ENCODE peak calls at places on chromosomes 16 and 17, in five cellular contexts. P is SW 1271, S is NCI-H345, V is globus pallidus, Z is iris pigment epithelial cell. Q is an unnamed sample.

GRCh38 chr17:81398170-81398854 is 3.1 kb downstream of the BAHCC1 start:
- DNase-seq in V (no peak), Z (peak), S (no peak), P (no peak), Q (no peak)

GRCh38 chr17:65374966-65375365 is 186.5 kb downstream of the AXIN2 start:
- DNase-seq in V (no peak), Z (no peak), S (no peak), P (no peak), Q (no peak)

GRCh38 chr16:12255473-12255872 is 278.9 kb downstream of the SNX29 start:
- DNase-seq in P (no peak), S (no peak), V (no peak), Z (peak), Q (no peak)

GRCh38 chr16:14494396-14494795 is 135.7 kb downstream of the PARN start:
- DNase-seq in P (no peak), Z (no peak), V (no peak), S (no peak), Q (no peak)

GRCh38 chr17:58089111-58089510 is 5.9 kb downstream of the DYNLL2 start:
- DNase-seq in P (no peak), Z (no peak), V (no peak), S (no peak), Q (no peak)

GRCh38 chr17:40014375-40014980 is 762 bp upstream of the CSF3 start:
- DNase-seq in Z (peak), V (no peak), S (no peak), P (no peak), Q (no peak)

GRCh38 chr16:78513838-78514237 is 414.4 kb downstream of the WWOX start:
- DNase-seq in V (no peak), Z (no peak), P (no peak), S (no peak), Q (no peak)

GRCh38 chr17:40075216-40076100 is 12.7 kb downstream of the THRA start:
- DNase-seq in V (peak), P (no peak), Z (no peak), S (peak), Q (peak)

GRCh38 chr17:27153005-27153404 is 140.9 kb upstream of the WSB1 start:
- DNase-seq in V (no peak), P (no peak), Z (peak), S (no peak), Q (peak)

GRCh38 chr17:66215529-66215911 is 13.7 kb downstream of the APOH start:
- DNase-seq in V (no peak), P (no peak), S (no peak), Z (no peak), Q (no peak)

GRCh38 chr17:80825471-80826345 is 165.9 kb upstream of the CHMP6 start:
- DNase-seq in Z (no peak), V (no peak), P (no peak), S (no peak), Q (no peak)

GRCh38 chr17:28494445-28495188 is 11.5 kb upstream of the FOXN1 start:
- DNase-seq in V (peak), Z (peak), P (peak), S (peak), Q (peak)

GRCh38 chr17:10286324-10286723 is 86.5 kb downstream of the MYH13 start:
- DNase-seq in P (no peak), Z (no peak), V (no peak), S (no peak), Q (no peak)

GRCh38 chr16:23072769-23073549 is 76.3 kb downstream of the USP31 start:
- DNase-seq in V (no peak), Z (peak), S (no peak), P (no peak), Q (no peak)

GRCh38 chr16:86075839-86076440 is 177.0 kb downstream of the IRF8 start:
- DNase-seq in V (no peak), P (no peak), Z (no peak), S (no peak), Q (no peak)

GRCh38 chr17:56099649-56100048 is 53.6 kb upstream of the ANKFN1 start:
- DNase-seq in Z (no peak), V (no peak), P (no peak), S (no peak), Q (no peak)

GRCh38 chr17:50948711-50949110 is 82.6 kb upstream of the TOB1 start:
- DNase-seq in P (no peak), V (no peak), Z (no peak), S (no peak), Q (no peak)

GRCh38 chr17:13031718-13032350 is 14.0 kb upstream of the ELAC2 start:
- DNase-seq in S (peak), V (no peak), Z (peak), P (no peak), Q (peak)

GRCh38 chr17:3635474-3636153 is 436 bp downstream of the SHPK start:
- DNase-seq in P (no peak), V (no peak), S (no peak), Z (no peak), Q (no peak)

GRCh38 chr16:49431591-49432290 is 58.1 kb downstream of the C16orf78 start:
- DNase-seq in S (no peak), Z (no peak), P (no peak), V (no peak), Q (no peak)

GRCh38 chr17:45828171-45829133 is 16.2 kb upstream of the SPPL2C start:
- DNase-seq in S (no peak), P (no peak), V (no peak), Z (peak), Q (no peak)

GRCh38 chr17:36592316-36592710 is 634 bp downstream of the DHRS11 start:
- DNase-seq in P (no peak), Z (peak), V (no peak), S (peak), Q (no peak)

GRCh38 chr17:73595068-73595865 is 49.0 kb downstream of the SDK2 start:
- DNase-seq in S (peak), P (no peak), Z (no peak), V (peak), Q (no peak)

GRCh38 chr17:43169561-43170139 is 1.4 kb upstream of the NBR1 start:
- DNase-seq in P (no peak), S (no peak), Z (no peak), V (no peak), Q (peak)

Q was measured in Ammon's horn.